ENCODE peak calls at places on chromosome 22, in four cellular contexts. N is IMR-90, W is neuronal stem cell, B is H1. T is an unnamed sample.

GRCh38 chr22:42613869-42614268 is 814 bp downstream of the POLDIP3 start:
- DNase-seq in N (no peak), W (no peak), B (no peak), T (peak)

GRCh38 chr22:50671641-50672040 is 982 bp upstream of the SHANK3 start:
- DNase-seq in N (no peak), W (no peak), B (no peak), T (no peak)

GRCh38 chr22:35821654-35822053 is 104.0 kb downstream of the APOL5 start:
- DNase-seq in N (no peak), W (no peak), B (no peak), T (no peak)

GRCh38 chr22:43497956-43498855 is 86.4 kb downstream of the MPPED1 start:
- DNase-seq in N (no peak), W (no peak), B (no peak), T (no peak)

GRCh38 chr22:38176170-38176741 is 5.4 kb downstream of the PLA2G6 start:
- DNase-seq in N (peak), W (no peak), B (no peak), T (peak)

GRCh38 chr22:44039566-44040171 is 15.6 kb downstream of the PARVB start:
- DNase-seq in N (no peak), W (no peak), B (no peak), T (no peak)

GRCh38 chr22:42743501-42743991 is 22.9 kb upstream of the A4GALT start:
- DNase-seq in N (no peak), W (no peak), B (no peak), T (no peak)

GRCh38 chr22:37020192-37020479 is 594 bp downstream of the MPST start:
- DNase-seq in N (peak), W (no peak), B (no peak), T (no peak)

GRCh38 chr22:38120359-38121110 is 10.1 kb upstream of the BAIAP2L2 start:
- DNase-seq in N (no peak), W (no peak), B (no peak), T (no peak)

GRCh38 chr22:36328635-36329216 is 59.0 kb downstream of the MYH9 start:
- DNase-seq in N (peak), W (no peak), B (no peak), T (peak)

GRCh38 chr22:17562906-17563870 is at the start of gene SLC25A18:
- DNase-seq in N (no peak), W (peak), B (no peak), T (no peak)

GRCh38 chr22:42926768-42927167 is 69.7 kb upstream of the ARFGAP3 start:
- DNase-seq in N (no peak), W (no peak), B (no peak), T (no peak)

GRCh38 chr22:37256075-37256726 is 12.1 kb upstream of the RAC2 start:
- DNase-seq in N (no peak), W (no peak), B (no peak), T (no peak)

GRCh38 chr22:17470880-17471500 is 92.3 kb upstream of the SLC25A18 start:
- DNase-seq in N (no peak), W (no peak), B (no peak), T (peak)

GRCh38 chr22:41508770-41509170 is 35.5 kb downstream of the POLR3H start:
- DNase-seq in N (no peak), W (no peak), B (no peak), T (no peak)

GRCh38 chr22:30855677-30856518 is 112.7 kb downstream of the MORC2 start:
- DNase-seq in N (no peak), W (no peak), B (no peak), T (no peak)

GRCh38 chr22:26666035-26666338 is 8.6 kb downstream of the MIAT start:
- DNase-seq in N (peak), W (no peak), B (no peak), T (no peak)

GRCh38 chr22:42336527-42337227 is 66.2 kb upstream of the TCF20 start:
- DNase-seq in N (no peak), W (no peak), B (no peak), T (no peak)

GRCh38 chr22:34437140-34437539 is 516.9 kb upstream of the LARGE1 start:
- DNase-seq in N (no peak), W (no peak), B (no peak), T (no peak)

GRCh38 chr22:37817705-37818311 is 5.4 kb upstream of the GALR3 start:
- DNase-seq in N (peak), W (peak), B (no peak), T (peak)

GRCh38 chr22:40890881-40891280 is 29.0 kb upstream of the DNAJB7 start:
- DNase-seq in N (peak), W (no peak), B (no peak), T (no peak)

GRCh38 chr22:17944205-17944725 is 80.1 kb downstream of the MICAL3 start:
- DNase-seq in N (no peak), W (no peak), B (no peak), T (no peak)

GRCh38 chr22:17949926-17950473 is 74.4 kb downstream of the MICAL3 start:
- DNase-seq in N (no peak), W (no peak), B (no peak), T (no peak)

GRCh38 chr22:50102946-50103345 is 13.1 kb downstream of the MOV10L1 start:
- DNase-seq in N (no peak), W (no peak), B (no peak), T (no peak)

GRCh38 chr22:49986325-49986724 is 25.8 kb downstream of the PIM3 start:
- DNase-seq in N (no peak), W (no peak), B (no peak), T (no peak)

GRCh38 chr22:43861529-43861928 is 784 bp downstream of the SULT4A1 start:
- DNase-seq in N (peak), W (no peak), B (no peak), T (no peak)

GRCh38 chr22:29152381-29153138 is 53.1 kb upstream of the EMID1 start:
- DNase-seq in N (no peak), W (no peak), B (no peak), T (no peak)

GRCh38 chr22:36267058-36267457 is 14.1 kb downstream of the APOL1 start:
- DNase-seq in N (no peak), W (no peak), B (no peak), T (no peak)

GRCh38 chr22:19876314-19876940 is 21.8 kb upstream of the GNB1L start:
- DNase-seq in N (no peak), W (no peak), B (no peak), T (no peak)

GRCh38 chr22:37419370-37419915 is 7.8 kb downstream of the ELFN2 start:
- DNase-seq in N (no peak), W (no peak), B (no peak), T (no peak)

GRCh38 chr22:37043828-37044538 is 7.6 kb upstream of the KCTD17 start:
- DNase-seq in N (peak), W (no peak), B (no peak), T (peak)

GRCh38 chr22:16974298-16975084 is 33.5 kb downstream of the GAB4 start:
- DNase-seq in N (no peak), W (no peak), B (no peak), T (no peak)

GRCh38 chr22:43798492-43798891 is 13.6 kb downstream of the EFCAB6 start:
- DNase-seq in N (peak), W (no peak), B (no peak), T (no peak)

GRCh38 chr22:38291201-38291777 is 18.5 kb upstream of the TMEM184B start:
- DNase-seq in N (no peak), W (no peak), B (no peak), T (no peak)

GRCh38 chr22:30876925-30877553 is 91.5 kb downstream of the MORC2 start:
- DNase-seq in N (peak), W (no peak), B (no peak), T (no peak)

GRCh38 chr22:35604671-35605457 is 12.3 kb downstream of the MB start:
- DNase-seq in N (no peak), W (no peak), B (no peak), T (peak)

GRCh38 chr22:20131593-20131855 is at the start of gene ZDHHC8:
- DNase-seq in N (no peak), W (no peak), B (no peak), T (peak)

GRCh38 chr22:19635644-19636043 is 78.7 kb upstream of the SEPTIN5 start:
- DNase-seq in N (no peak), W (no peak), B (no peak), T (no peak)

DNA sequence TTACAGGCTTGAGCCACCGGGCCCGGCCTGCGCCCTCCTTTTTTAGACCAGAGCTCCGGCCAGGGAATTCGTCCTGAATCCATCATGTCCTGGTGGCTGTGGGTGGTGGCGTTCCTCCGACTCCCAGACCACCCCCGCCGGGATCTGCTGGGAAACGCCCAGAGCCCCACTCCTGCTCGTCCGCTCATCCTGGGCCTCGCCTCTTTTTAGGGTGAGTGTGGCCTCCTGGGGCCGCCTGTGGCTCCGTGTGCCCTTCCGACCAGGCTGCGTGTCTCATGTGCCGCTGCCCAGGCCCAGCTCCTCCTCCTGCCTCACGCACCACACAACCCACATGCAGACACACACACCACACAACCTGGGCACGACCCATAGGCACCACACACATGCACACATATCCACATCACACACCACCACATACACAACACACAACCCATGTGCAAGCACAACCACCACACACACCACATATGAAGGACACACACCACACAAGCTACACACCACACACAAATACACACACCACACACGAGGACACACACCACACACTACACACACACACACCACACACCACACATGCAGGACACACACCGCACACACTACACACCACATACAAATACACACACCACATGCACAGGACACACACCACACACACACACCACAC is 946.2 kb downstream of the BRD1 start:
- DNase-seq in N (no peak), W (no peak), B (no peak), T (no peak)
- H3K14ac ChIP-seq in N (no peak), W (no peak), B (no peak), T (no peak)

GRCh38 chr22:25417792-25418191 is 146.7 kb upstream of the GRK3 start:
- DNase-seq in N (no peak), W (no peak), B (no peak), T (no peak)
- H4K91ac ChIP-seq in N (no peak), W (no peak), B (no peak), T (no peak)

DNA sequence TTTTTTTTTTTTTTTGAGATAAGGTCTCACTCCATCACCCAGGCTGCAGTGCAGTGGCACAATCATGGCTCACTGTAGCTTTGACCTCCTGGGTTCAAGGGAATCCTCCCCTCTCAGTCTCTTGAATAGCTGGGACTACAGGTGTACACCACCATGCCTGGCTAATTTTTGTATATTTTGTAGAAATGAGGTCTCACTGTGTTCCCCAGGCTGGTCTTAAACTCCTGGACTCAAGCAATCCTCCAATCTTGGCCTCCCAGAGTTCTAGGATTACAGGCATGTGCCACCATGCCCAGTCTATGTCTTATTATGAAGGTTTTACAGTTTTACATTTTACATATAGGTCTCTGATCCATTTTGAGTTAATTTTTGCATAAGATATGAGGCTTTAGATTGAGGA is 20.4 kb upstream of the MAPK1 start:
- DNase-seq in N (no peak), W (no peak), B (no peak), T (no peak)
- H2AFZ ChIP-seq in N (no peak), W (no peak), B (no peak), T (no peak)

DNA sequence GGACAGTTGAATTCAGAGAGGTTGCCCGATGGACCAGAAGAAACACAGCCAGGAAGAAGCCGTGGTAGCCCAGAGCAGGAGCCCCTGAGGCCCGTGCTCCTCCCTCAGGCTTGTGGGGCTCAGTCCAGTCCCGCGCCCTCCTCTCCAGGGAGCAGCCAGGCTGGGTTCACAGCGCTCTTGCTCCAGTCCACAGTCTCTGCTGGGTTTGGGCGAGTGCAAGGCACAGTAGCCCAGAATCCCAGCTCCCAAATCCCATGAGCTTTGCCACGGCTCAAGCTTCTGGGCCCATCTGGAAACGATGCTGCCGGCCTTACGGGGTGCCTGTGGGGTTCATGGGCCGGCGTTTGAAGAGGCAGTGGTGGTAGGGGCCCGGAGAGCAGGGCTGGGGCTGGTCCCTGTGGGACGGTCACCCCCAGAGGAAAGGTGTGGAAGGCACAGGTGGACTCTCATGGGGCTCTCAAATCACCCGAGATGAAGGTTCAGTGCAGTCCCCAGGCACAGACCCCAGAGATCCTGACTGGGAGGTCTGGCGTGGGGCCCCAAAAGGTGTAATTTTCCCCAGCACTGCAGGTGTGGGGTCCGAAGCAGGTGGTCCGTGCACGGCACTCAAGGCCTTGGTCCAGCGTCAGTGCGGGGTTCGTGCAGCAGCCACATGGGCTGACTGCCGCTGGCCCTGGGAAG is 30.6 kb upstream of the ATXN10 start:
- DNase-seq in N (no peak), W (no peak), B (no peak), T (no peak)
- H3K14ac ChIP-seq in N (no peak), W (peak), B (no peak), T (no peak)

GRCh38 chr22:39469681-39470461 is 13.1 kb downstream of the MGAT3 start:
- DNase-seq in N (no peak), W (no peak), B (no peak), T (no peak)

GRCh38 chr22:39472570-39473556 is 16.1 kb downstream of the MGAT3 start:
- DNase-seq in N (no peak), W (no peak), B (no peak), T (peak)

GRCh38 chr22:39470462-39471335 is 13.9 kb downstream of the MGAT3 start:
- DNase-seq in N (no peak), W (no peak), B (no peak), T (peak)

GRCh38 chr22:39473856-39474255 is 17.0 kb downstream of the MGAT3 start:
- DNase-seq in N (no peak), W (no peak), B (no peak), T (peak)

GRCh38 chr22:39471421-39472141 is 14.8 kb downstream of the MGAT3 start:
- DNase-seq in N (peak), W (no peak), B (no peak), T (peak)
- H4K91ac ChIP-seq in N (peak), W (no peak), B (no peak), T (peak)

GRCh38 chr22:23762866-23763578 is at the start of gene C22orf15:
- DNase-seq in N (peak), W (no peak), B (no peak), T (no peak)
- H2AFZ ChIP-seq in N (peak), W (peak), B (no peak), T (peak)

DNA sequence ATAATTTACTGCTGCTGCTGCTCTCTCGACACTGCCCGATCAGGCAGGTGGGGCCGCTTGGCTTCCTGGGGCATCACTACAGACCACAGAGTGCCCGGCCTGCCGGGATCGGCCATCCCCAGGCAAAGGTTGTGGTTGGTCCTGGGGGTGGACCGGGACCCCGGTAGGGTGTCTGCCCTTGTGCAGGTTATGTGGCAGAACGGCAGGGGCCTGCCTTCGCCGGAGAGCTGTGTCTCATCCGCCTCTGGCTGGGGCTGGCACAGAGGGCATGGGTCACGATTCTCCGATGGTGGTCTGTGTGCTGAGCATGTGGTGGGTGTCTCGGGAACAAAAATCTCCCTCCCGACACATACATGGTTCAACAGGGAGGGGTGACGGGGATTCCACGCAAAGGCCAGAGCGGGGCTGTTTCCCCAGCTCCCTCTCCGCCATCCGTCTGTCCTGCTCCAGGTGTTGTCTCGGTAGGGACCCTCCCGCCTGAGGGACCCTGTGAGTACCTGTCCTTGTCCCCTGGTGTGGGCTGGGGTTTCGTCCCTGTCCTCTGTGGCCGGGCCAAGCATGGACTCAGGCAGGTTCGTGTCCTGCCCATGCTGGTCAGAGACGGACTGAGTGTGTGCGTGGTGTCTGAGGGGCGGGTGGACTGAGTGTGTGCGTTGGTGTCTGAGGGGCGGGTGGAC is 7.8 kb downstream of the GRAMD4 start:
- DNase-seq in N (no peak), W (no peak), B (no peak), T (no peak)
- H3K14ac ChIP-seq in N (no peak), W (no peak), B (no peak), T (no peak)

T was measured in trophoblast cell.